ENCODE peak calls at places on chromosomes 7 and 10, in eight cellular contexts. Y, K, U, E, L, P, T and G are unnamed samples.

GRCh38 chr7:8831386-8831785 is 398.0 kb downstream of the NXPH1 start:
- DNase-seq in E (no peak), L (no peak), K (no peak), T (no peak), Y (no peak), U (no peak), P (no peak), G (no peak)

GRCh38 chr7:140300263-140301131 is 97.8 kb downstream of the SLC37A3 start:
- DNase-seq in K (no peak), Y (no peak), T (no peak), E (no peak), P (no peak), L (no peak), U (no peak), G (no peak)

GRCh38 chr10:73647211-73647874 is 6.1 kb upstream of the MYOZ1 start:
- DNase-seq in P (no peak), L (peak), E (no peak), T (peak), K (peak), Y (no peak), U (no peak), G (no peak)

GRCh38 chr7:104643587-104644217 is 315.3 kb downstream of the LHFPL3 start:
- DNase-seq in E (peak), T (no peak), P (no peak), Y (peak), U (no peak), L (no peak), K (no peak), G (peak)

GRCh38 chr7:1931248-1931950 is 261.3 kb downstream of the ELFN1 start:
- DNase-seq in K (no peak), L (no peak), E (no peak), T (no peak), Y (no peak), P (no peak), U (no peak), G (peak)

GRCh38 chr7:151432658-151433521 is 7.1 kb downstream of the CRYGN start:
- DNase-seq in Y (no peak), P (no peak), L (no peak), K (no peak), E (no peak), U (no peak), T (no peak), G (no peak)

GRCh38 chr7:111718886-111719285 is 156.6 kb upstream of the IMMP2L start:
- DNase-seq in K (no peak), L (no peak), Y (no peak), U (no peak), T (no peak), P (no peak), E (no peak), G (no peak)

GRCh38 chr10:72227826-72228225 is 11.8 kb upstream of the ASCC1 start:
- DNase-seq in Y (no peak), K (no peak), E (no peak), L (no peak), U (no peak), P (no peak), T (no peak), G (no peak)

GRCh38 chr10:130742936-130743675 is 568.4 kb downstream of the TCERG1L start:
- DNase-seq in L (no peak), K (no peak), T (no peak), U (peak), E (no peak), Y (no peak), P (no peak), G (no peak)

GRCh38 chr7:135714534-135715009 is 13.4 kb downstream of the SLC13A4 start:
- DNase-seq in E (peak), P (peak), Y (peak), L (peak), U (no peak), T (no peak), K (no peak), G (peak)

GRCh38 chr7:151339651-151340377 is 1.8 kb upstream of the NUB1 start:
- DNase-seq in E (no peak), T (no peak), K (no peak), U (no peak), P (no peak), L (no peak), Y (peak), G (no peak)

GRCh38 chr10:119362122-119362521 is 154.8 kb downstream of the GRK5 start:
- DNase-seq in K (no peak), P (no peak), U (no peak), T (no peak), E (no peak), Y (peak), L (no peak), G (no peak)

GRCh38 chr10:88027570-88027969 is 164.1 kb downstream of the PTEN start:
- DNase-seq in E (no peak), T (no peak), U (no peak), P (no peak), K (no peak), L (no peak), Y (no peak), G (no peak)

GRCh38 chr10:14040787-14041631 is 289.7 kb downstream of the FRMD4A start:
- DNase-seq in P (no peak), K (no peak), E (no peak), Y (no peak), U (no peak), T (no peak), L (no peak), G (no peak)

GRCh38 chr10:121999301-121999700 is 10.3 kb downstream of the TACC2 start:
- DNase-seq in P (no peak), L (no peak), Y (no peak), U (no peak), E (no peak), K (no peak), T (no peak), G (no peak)

GRCh38 chr7:2684501-2684900 is 3.5 kb upstream of the AMZ1 start:
- DNase-seq in K (no peak), L (no peak), E (no peak), T (no peak), U (no peak), P (no peak), Y (no peak), G (no peak)

GRCh38 chr10:119313645-119314044 is 106.3 kb downstream of the GRK5 start:
- DNase-seq in K (no peak), U (no peak), L (no peak), Y (no peak), P (no peak), E (no peak), T (no peak), G (no peak)

GRCh38 chr7:44395067-44395466 is 69.7 kb upstream of the CAMK2B start:
- DNase-seq in Y (no peak), L (no peak), E (no peak), P (no peak), K (no peak), T (no peak), U (no peak), G (no peak)

GRCh38 chr10:124992462-124993344 is 50.8 kb downstream of the ZRANB1 start:
- DNase-seq in T (peak), U (no peak), Y (peak), L (peak), K (peak), E (peak), P (no peak), G (no peak)

GRCh38 chr7:36128448-36129047 is 24.5 kb upstream of the EEPD1 start:
- DNase-seq in U (peak), E (peak), P (peak), L (peak), K (peak), Y (peak), T (peak), G (peak)

GRCh38 chr7:92813390-92814024 is 22.9 kb downstream of the CDK6 start:
- DNase-seq in Y (no peak), T (no peak), P (no peak), E (no peak), U (no peak), K (no peak), L (no peak), G (no peak)

GRCh38 chr7:149198161-149198816 is 2.9 kb downstream of the ZNF282 start:
- DNase-seq in T (no peak), E (no peak), L (no peak), U (no peak), K (no peak), P (no peak), Y (no peak), G (no peak)

GRCh38 chr10:101141622-101142532 is 10.8 kb downstream of the TLX1 start:
- DNase-seq in P (peak), L (peak), T (peak), Y (peak), K (peak), U (no peak), E (peak), G (peak)

GRCh38 chr7:30331338-30331737 is 46.9 kb downstream of the ZNRF2 start:
- DNase-seq in E (no peak), K (no peak), Y (no peak), T (peak), P (no peak), L (no peak), U (no peak), G (no peak)

GRCh38 chr10:108180883-108181282 is 1016.4 kb upstream of the SORCS1 start:
- DNase-seq in K (no peak), T (no peak), P (no peak), Y (no peak), L (no peak), E (no peak), U (no peak), G (no peak)

GRCh38 chr7:99840136-99840869 is 12.5 kb downstream of the CYP3A43 start:
- DNase-seq in T (no peak), K (no peak), P (no peak), Y (no peak), U (no peak), E (no peak), L (no peak), G (peak)

GRCh38 chr10:93745411-93746065 is 12.2 kb upstream of the LGI1 start:
- DNase-seq in L (no peak), T (no peak), K (no peak), Y (peak), U (no peak), P (no peak), E (peak), G (no peak)

GRCh38 chr7:44104880-44105771 is 981 bp downstream of the AEBP1 start:
- DNase-seq in Y (no peak), T (no peak), P (peak), U (no peak), L (no peak), E (no peak), K (no peak), G (no peak)

GRCh38 chr7:100568936-100569844 is 4.5 kb downstream of the SAP25 start:
- DNase-seq in L (peak), E (peak), P (no peak), K (peak), U (no peak), Y (peak), T (peak), G (no peak)

GRCh38 chr7:98168181-98168903 is 42.9 kb upstream of the BHLHA15 start:
- DNase-seq in U (no peak), P (peak), E (peak), L (no peak), K (peak), T (peak), Y (peak), G (peak)

GRCh38 chr10:92081641-92082040 is 158.1 kb downstream of the BTAF1 start:
- DNase-seq in P (no peak), E (no peak), K (no peak), T (no peak), U (no peak), L (no peak), Y (no peak), G (no peak)

GRCh38 chr7:22696672-22697071 is 30.3 kb upstream of the IL6 start:
- DNase-seq in K (no peak), Y (no peak), L (no peak), E (no peak), P (peak), T (no peak), U (no peak), G (peak)

DNA sequence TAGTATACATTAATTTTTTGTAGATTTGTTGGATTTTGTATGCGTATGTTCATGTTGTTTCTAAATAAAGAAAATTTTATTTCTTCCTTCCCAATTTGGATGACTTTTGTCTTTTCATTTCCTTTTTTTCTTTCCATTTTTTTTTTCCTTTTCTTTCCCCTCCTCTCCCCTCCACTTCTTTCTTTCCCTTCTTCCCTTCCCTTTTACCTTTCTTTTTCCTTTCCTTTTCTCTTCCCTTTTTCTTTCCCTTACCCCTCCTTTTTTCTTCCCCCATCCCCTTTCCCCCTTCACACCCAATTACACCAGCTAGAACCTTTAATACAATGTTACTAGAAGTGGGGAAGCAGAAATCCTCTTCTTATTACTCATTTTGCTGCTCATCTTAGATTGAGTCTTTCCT is 6.0 kb downstream of the KIF20B start:
- DNase-seq in Y (no peak), T (no peak), L (no peak), K (no peak), U (no peak), E (no peak), P (no peak), G (no peak)
- TF ChIP-seq CTCF in Y (no peak), T (no peak), L (no peak), K (no peak), U (no peak), E (no peak), P (no peak), G (no peak)

GRCh38 chr10:19954601-19955000 is 138.4 kb downstream of the PLXDC2 start:
- DNase-seq in K (no peak), T (no peak), Y (no peak), L (no peak), E (no peak), P (no peak), U (no peak), G (no peak)
- H3K27ac ChIP-seq in K (no peak), T (no peak), Y (no peak), L (no peak), E (no peak), P (no peak), U (no peak), G (no peak)

DNA sequence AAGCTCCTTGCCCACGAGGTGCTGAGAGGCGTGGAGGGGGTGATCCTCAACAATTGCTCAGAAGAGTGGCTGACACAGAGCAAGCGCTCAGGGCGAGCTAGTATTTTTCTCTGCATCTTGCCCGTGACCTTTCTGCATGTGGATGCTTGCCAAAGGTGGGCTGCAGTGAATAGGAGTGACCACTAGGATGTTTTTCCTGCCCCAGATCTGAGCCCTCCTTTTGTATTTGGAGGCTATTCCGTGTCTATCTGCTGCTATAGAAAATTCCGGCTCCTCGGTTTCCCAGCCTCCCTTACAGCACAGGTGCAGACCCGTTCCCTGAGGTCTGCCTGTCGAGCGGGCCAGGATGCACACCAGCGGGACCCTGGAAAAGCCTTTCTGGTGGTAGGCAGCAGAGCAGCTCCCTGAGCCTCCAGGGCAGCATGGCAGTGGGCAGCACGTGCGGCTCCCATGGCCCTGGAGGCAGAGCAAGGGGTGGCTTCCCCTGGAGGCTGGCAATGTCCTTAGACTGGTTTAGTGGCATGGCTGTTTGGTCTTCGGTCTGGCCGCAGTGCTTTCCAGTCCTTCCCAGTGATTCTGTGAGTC is 145.1 kb upstream of the PCBD1 start:
- DNase-seq in E (no peak), P (no peak), Y (no peak), U (no peak), K (no peak), T (no peak), L (no peak), G (no peak)
- TF ChIP-seq CTCF in E (no peak), P (no peak), Y (no peak), U (no peak), K (no peak), T (no peak), L (no peak), G (no peak)

DNA sequence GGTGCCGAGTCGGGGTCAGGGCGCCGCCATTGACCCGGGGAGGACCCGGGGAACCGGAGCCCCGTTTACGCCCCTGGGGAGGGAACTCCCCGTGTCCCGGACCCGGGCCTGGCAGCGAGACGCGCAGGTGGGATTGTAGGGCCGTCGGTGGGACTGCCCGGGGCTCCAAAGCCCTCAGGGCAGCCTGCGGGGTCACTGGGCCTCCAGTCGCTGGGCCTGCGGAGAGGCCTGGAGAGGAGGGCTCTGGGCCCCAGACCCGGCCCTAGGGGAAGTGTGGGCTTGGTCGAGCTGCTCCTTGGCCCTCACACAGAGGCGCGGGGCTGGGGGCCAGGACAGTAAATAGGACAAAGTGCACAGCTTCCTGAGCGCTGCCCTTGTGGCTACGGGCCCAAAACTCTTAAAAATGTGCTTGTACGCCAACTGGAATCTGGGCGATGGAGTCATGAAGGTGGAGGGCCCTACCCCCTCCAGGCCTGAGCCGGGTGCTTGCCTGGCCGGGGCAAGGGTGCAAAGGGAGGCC is 657 bp downstream of the ECHDC3 start:
- DNase-seq in L (peak), U (no peak), K (peak), T (no peak), Y (no peak), P (no peak), E (no peak), G (no peak)
- H3K27ac ChIP-seq in L (peak), U (peak), K (peak), T (no peak), Y (no peak), P (no peak), E (peak), G (peak)

DNA sequence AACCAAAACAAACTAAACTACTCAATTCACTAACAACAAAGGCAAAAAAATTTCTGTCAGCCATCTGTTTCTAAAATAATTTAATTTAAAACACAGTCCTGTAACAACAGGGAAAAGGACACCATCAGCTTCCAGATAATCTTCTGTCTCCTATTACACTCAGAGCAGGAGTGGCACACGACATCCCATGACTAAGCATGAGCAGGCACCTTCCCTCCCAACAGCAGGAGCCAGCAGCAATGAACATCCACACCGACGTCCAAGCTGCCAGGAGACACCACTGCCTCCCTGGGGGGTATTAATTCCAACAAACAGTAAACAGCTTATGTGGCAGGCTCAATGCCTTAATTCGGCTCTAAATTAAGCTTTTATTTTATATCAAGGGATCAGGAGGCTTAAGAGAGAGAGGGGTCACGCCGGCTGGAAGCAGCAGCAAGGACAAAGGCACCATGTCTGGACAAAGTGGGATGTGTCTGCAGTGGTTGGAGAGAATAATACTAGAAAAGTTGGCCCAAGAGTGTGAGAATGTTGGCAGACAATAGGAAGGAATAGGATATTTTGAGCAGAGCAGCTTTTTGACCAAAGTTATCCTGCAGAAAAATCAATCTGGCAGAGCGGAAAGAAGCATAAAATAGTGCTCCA is 45.6 kb downstream of the KIAA1549 start:
- DNase-seq in T (no peak), L (peak), P (peak), Y (no peak), K (no peak), E (peak), U (peak), G (peak)
- TF ChIP-seq CTCF in T (no peak), L (no peak), P (no peak), Y (no peak), K (no peak), E (no peak), U (no peak), G (no peak)

GRCh38 chr10:86447422-86447821 is 74.2 kb downstream of the WAPL start:
- DNase-seq in P (no peak), E (no peak), U (no peak), K (no peak), L (no peak), T (no peak), Y (no peak), G (no peak)
- H3K27ac ChIP-seq in P (peak), E (peak), U (no peak), K (peak), L (no peak), T (no peak), Y (no peak), G (no peak)

DNA sequence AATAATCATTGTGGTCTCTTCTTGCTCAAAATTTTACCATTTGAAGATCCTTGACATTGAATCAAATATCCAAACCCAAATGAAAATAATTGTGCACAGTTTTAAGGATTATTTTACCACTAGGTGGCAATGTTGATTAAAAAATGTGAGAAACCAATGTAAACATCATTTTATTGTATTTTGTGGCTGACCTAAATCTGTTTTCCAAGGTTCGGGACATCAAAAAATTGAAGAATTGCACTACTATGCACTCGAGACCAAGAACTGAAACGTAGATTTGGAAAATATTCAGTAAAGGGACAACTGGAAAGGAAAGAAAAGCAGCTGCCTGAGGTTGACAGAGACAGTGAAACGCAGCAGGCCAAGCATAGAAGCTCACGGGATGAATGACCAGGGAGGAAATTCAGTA is 259.3 kb downstream of the SNX13 start:
- DNase-seq in T (no peak), K (no peak), E (peak), P (peak), L (no peak), U (no peak), Y (peak), G (no peak)
- TF ChIP-seq CTCF in T (peak), K (peak), E (peak), P (peak), L (peak), U (peak), Y (peak), G (no peak)